ENCODE peak calls at places on chromosome 20, in five cellular contexts. One of them, this sample, is unnamed.
A peak's percentile ranks its signal among the peaks of the same experiment; 100 is the strongest.

GRCh38 chr20:46121531-46121930 is 3.4 kb downstream of the CD40 start:
- DNase-seq in choroid plexus epithelial cell: no peak
- DNase-seq in EL: no peak
- DNase-seq in stimulated activated CD8-positive, alpha-beta memory T cell treated with anti-CD3 and anti-CD28 coated beads, Interleukin-2, amount 100 ng/mL, for 1 hour: no peak
- DNase-seq in iris pigment epithelial cell: no peak
- DNase-seq in this sample: no peak

GRCh38 chr20:2135018-2135417 is 33.4 kb downstream of the STK35 start:
- DNase-seq in choroid plexus epithelial cell: no peak
- DNase-seq in EL: no peak
- DNase-seq in stimulated activated CD8-positive, alpha-beta memory T cell treated with anti-CD3 and anti-CD28 coated beads, Interleukin-2, amount 100 ng/mL, for 1 hour: no peak
- DNase-seq in iris pigment epithelial cell: no peak
- DNase-seq in this sample: no peak

GRCh38 chr20:23231561-23232218 is 118.9 kb upstream of the NXT1 start:
- DNase-seq in choroid plexus epithelial cell: peak; percentile 54
- DNase-seq in EL: peak; percentile 65
- DNase-seq in stimulated activated CD8-positive, alpha-beta memory T cell treated with anti-CD3 and anti-CD28 coated beads, Interleukin-2, amount 100 ng/mL, for 1 hour: no peak
- DNase-seq in iris pigment epithelial cell: no peak
- DNase-seq in this sample: peak; percentile 50

GRCh38 chr20:61880706-61881105 is 185.0 kb downstream of the TAF4 start:
- DNase-seq in choroid plexus epithelial cell: no peak
- DNase-seq in EL: no peak
- DNase-seq in stimulated activated CD8-positive, alpha-beta memory T cell treated with anti-CD3 and anti-CD28 coated beads, Interleukin-2, amount 100 ng/mL, for 1 hour: no peak
- DNase-seq in iris pigment epithelial cell: no peak
- DNase-seq in this sample: no peak

GRCh38 chr20:21376631-21377030 is 20.7 kb downstream of the NKX2-4 start:
- DNase-seq in choroid plexus epithelial cell: peak; percentile 21
- DNase-seq in EL: no peak
- DNase-seq in stimulated activated CD8-positive, alpha-beta memory T cell treated with anti-CD3 and anti-CD28 coated beads, Interleukin-2, amount 100 ng/mL, for 1 hour: no peak
- DNase-seq in iris pigment epithelial cell: peak; percentile 19
- DNase-seq in this sample: no peak

GRCh38 chr20:25486377-25486776 is 78.9 kb downstream of the GINS1 start:
- DNase-seq in choroid plexus epithelial cell: peak; percentile 65
- DNase-seq in EL: no peak
- DNase-seq in stimulated activated CD8-positive, alpha-beta memory T cell treated with anti-CD3 and anti-CD28 coated beads, Interleukin-2, amount 100 ng/mL, for 1 hour: no peak
- DNase-seq in iris pigment epithelial cell: no peak
- DNase-seq in this sample: no peak

GRCh38 chr20:52965380-52965779 is 6.8 kb upstream of the TSHZ2 start:
- DNase-seq in choroid plexus epithelial cell: no peak
- DNase-seq in EL: no peak
- DNase-seq in stimulated activated CD8-positive, alpha-beta memory T cell treated with anti-CD3 and anti-CD28 coated beads, Interleukin-2, amount 100 ng/mL, for 1 hour: no peak
- DNase-seq in iris pigment epithelial cell: no peak
- DNase-seq in this sample: no peak

GRCh38 chr20:46227275-46227767 is 81.0 kb downstream of the CDH22 start:
- DNase-seq in choroid plexus epithelial cell: no peak
- DNase-seq in EL: no peak
- DNase-seq in stimulated activated CD8-positive, alpha-beta memory T cell treated with anti-CD3 and anti-CD28 coated beads, Interleukin-2, amount 100 ng/mL, for 1 hour: no peak
- DNase-seq in iris pigment epithelial cell: no peak
- DNase-seq in this sample: no peak

GRCh38 chr20:5535211-5535756 is 214.9 kb upstream of the SHLD1 start:
- DNase-seq in choroid plexus epithelial cell: peak; percentile 99
- DNase-seq in EL: peak; percentile 38
- DNase-seq in stimulated activated CD8-positive, alpha-beta memory T cell treated with anti-CD3 and anti-CD28 coated beads, Interleukin-2, amount 100 ng/mL, for 1 hour: no peak
- DNase-seq in iris pigment epithelial cell: peak; percentile 100
- DNase-seq in this sample: no peak

GRCh38 chr20:38730989-38731737 is 6.9 kb downstream of the SLC32A1 start:
- DNase-seq in choroid plexus epithelial cell: peak; percentile 56
- DNase-seq in EL: peak; percentile 53
- DNase-seq in stimulated activated CD8-positive, alpha-beta memory T cell treated with anti-CD3 and anti-CD28 coated beads, Interleukin-2, amount 100 ng/mL, for 1 hour: peak; percentile 44
- DNase-seq in iris pigment epithelial cell: peak; percentile 50
- DNase-seq in this sample: peak; percentile 95

GRCh38 chr20:46757135-46757534 is 47.7 kb downstream of the SLC2A10 start:
- DNase-seq in choroid plexus epithelial cell: no peak
- DNase-seq in EL: no peak
- DNase-seq in stimulated activated CD8-positive, alpha-beta memory T cell treated with anti-CD3 and anti-CD28 coated beads, Interleukin-2, amount 100 ng/mL, for 1 hour: no peak
- DNase-seq in iris pigment epithelial cell: no peak
- DNase-seq in this sample: no peak

GRCh38 chr20:50592282-50593004 is 82.3 kb downstream of the PTPN1 start:
- DNase-seq in choroid plexus epithelial cell: no peak
- DNase-seq in EL: no peak
- DNase-seq in stimulated activated CD8-positive, alpha-beta memory T cell treated with anti-CD3 and anti-CD28 coated beads, Interleukin-2, amount 100 ng/mL, for 1 hour: no peak
- DNase-seq in iris pigment epithelial cell: no peak
- DNase-seq in this sample: no peak

GRCh38 chr20:47305667-47306066 is 50.8 kb downstream of the ZMYND8 start:
- DNase-seq in choroid plexus epithelial cell: peak; percentile 73
- DNase-seq in EL: no peak
- DNase-seq in stimulated activated CD8-positive, alpha-beta memory T cell treated with anti-CD3 and anti-CD28 coated beads, Interleukin-2, amount 100 ng/mL, for 1 hour: no peak
- DNase-seq in iris pigment epithelial cell: peak; percentile 94
- DNase-seq in this sample: no peak